ENCODE peak calls at places on chromosomes 13 and 19, in five cellular contexts. V is left cardiac atrium, P is amniotic stem cell, W is fibroblast of lung, I is aorta. O is an unnamed sample.

GRCh38 chr19:6239401-6239844 is 40.4 kb downstream of the MLLT1 start:
- DNase-seq in V (no peak), P (no peak), W (peak), I (peak), O (no peak)

GRCh38 chr19:23116802-23117571 is at the start of gene ZNF730:
- DNase-seq in V (peak), P (no peak), W (peak), I (peak), O (peak)

GRCh38 chr13:99417821-99418662 is 83.2 kb upstream of the TM9SF2 start:
- DNase-seq in V (no peak), P (no peak), W (peak), I (no peak), O (no peak)

GRCh38 chr19:20072936-20073335 is 4.9 kb upstream of the ZNF90 start:
- DNase-seq in V (no peak), P (no peak), W (no peak), I (no peak), O (peak)

GRCh38 chr19:11422163-11423068 is 3.3 kb upstream of the RGL3 start:
- DNase-seq in V (peak), P (no peak), W (peak), I (peak), O (no peak)

GRCh38 chr13:32278456-32278855 is 36.7 kb downstream of the ZAR1L start:
- DNase-seq in V (no peak), P (peak), W (peak), I (no peak), O (no peak)

GRCh38 chr19:28208745-28209144 is 1004.2 kb downstream of the UQCRFS1 start:
- DNase-seq in V (no peak), P (no peak), W (peak), I (no peak), O (no peak)

GRCh38 chr13:103839460-103839859 is 773.2 kb upstream of the SLC10A2 start:
- DNase-seq in V (no peak), P (no peak), W (no peak), I (no peak), O (no peak)

GRCh38 chr19:41577144-41577830 is 1.3 kb downstream of the CEACAM21 start:
- DNase-seq in V (no peak), P (no peak), W (no peak), I (no peak), O (no peak)

GRCh38 chr13:80151016-80151415 is 189.9 kb downstream of the SPRY2 start:
- DNase-seq in V (no peak), P (no peak), W (peak), I (no peak), O (no peak)

GRCh38 chr13:44908712-44909111 is 80.6 kb downstream of the NUFIP1 start:
- DNase-seq in V (no peak), P (no peak), W (no peak), I (no peak), O (no peak)

GRCh38 chr13:67643656-67644055 is 413.5 kb upstream of the PCDH9 start:
- DNase-seq in V (no peak), P (no peak), W (no peak), I (no peak), O (no peak)

GRCh38 chr19:35135389-35135909 is 590 bp upstream of the LGI4 start:
- DNase-seq in V (peak), P (peak), W (peak), I (peak), O (no peak)

GRCh38 chr19:43337737-43338136 is 15.7 kb upstream of the CD177 start:
- DNase-seq in V (no peak), P (no peak), W (no peak), I (no peak), O (no peak)

O was measured in osteocyte.